ENCODE peak calls at places on chromosomes 5 and 9, in four cellular contexts. A is CD8-positive, alpha-beta memory T cell; Y is T-cell; F is endothelial cell. X is an unnamed sample.

GRCh38 chr5:13403351-13403750 is 541.1 kb downstream of the DNAH5 start:
- DNase-seq in Y (no peak), A (no peak), F (no peak), X (no peak)

GRCh38 chr5:159094745-159095144 is 5.0 kb downstream of the EBF1 start:
- DNase-seq in Y (peak), A (no peak), F (peak), X (peak)

GRCh38 chr5:138659121-138659520 is 83.9 kb upstream of the HSPA9 start:
- DNase-seq in A (no peak), Y (no peak), F (no peak), X (no peak)

GRCh38 chr9:81490605-81491331 is 198.6 kb downstream of the TLE1 start:
- DNase-seq in F (no peak), A (no peak), Y (no peak), X (no peak)

GRCh38 chr9:126328415-126328814 is 1.8 kb downstream of the MVB12B start:
- DNase-seq in F (no peak), A (no peak), Y (no peak), X (no peak)

GRCh38 chr9:123753011-123753410 is 176.9 kb downstream of the DENND1A start:
- DNase-seq in A (no peak), F (no peak), Y (no peak), X (no peak)

GRCh38 chr5:112863549-112863948 is 2.5 kb downstream of the SRP19 start:
- DNase-seq in Y (no peak), F (no peak), A (no peak), X (no peak)

GRCh38 chr5:13739462-13739861 is 205.0 kb downstream of the DNAH5 start:
- DNase-seq in Y (no peak), A (no peak), F (no peak), X (no peak)

GRCh38 chr5:79821-80220 is 12.1 kb upstream of the PLEKHG4B start:
- DNase-seq in A (no peak), F (no peak), Y (no peak), X (no peak)

GRCh38 chr5:56910123-56910951 is 941 bp downstream of the SETD9 start:
- DNase-seq in A (peak), Y (peak), F (peak), X (peak)

GRCh38 chr5:82174128-82174918 is 103.8 kb downstream of the RPS23 start:
- DNase-seq in F (peak), A (peak), Y (peak), X (peak)

GRCh38 chr5:103480246-103480645 is 82.3 kb downstream of the NUDT12 start:
- DNase-seq in F (no peak), Y (no peak), A (no peak), X (no peak)

GRCh38 chr5:53569486-53569885 is 9.0 kb downstream of the NDUFS4 start:
- DNase-seq in A (no peak), F (no peak), Y (no peak), X (no peak)

GRCh38 chr5:149667084-149667826 is 62.9 kb upstream of the PPARGC1B start:
- DNase-seq in A (no peak), Y (no peak), F (peak), X (no peak)

GRCh38 chr9:121598167-121599000 is 53.0 kb upstream of the DAB2IP start:
- DNase-seq in A (no peak), F (peak), Y (no peak), X (no peak)

X was measured in naive thymus-derived CD8-positive, alpha-beta T cell.